ENCODE peak calls at places on chromosome 9, in eight cellular contexts. E is heart right ventricle; J is aorta; W is HCT116; X is body of pancreas; U is effector memory CD4-positive, alpha-beta T cell; P is transverse colon; G is CD8-positive, alpha-beta memory T cell. Q is an unnamed sample. For H3K4me1 and H3K27me3, the result is how much of the 10 kb centered on the place peaks cover.

GRCh38 chr9:125748511-125749099 is 1.4 kb downstream of the PBX3 start:
- DNase-seq in E (peak), J (no peak), W (no peak), X (no peak), U (no peak), P (no peak), G (no peak), Q (peak)

GRCh38 chr9:98500337-98500919 is 208.3 kb downstream of the GABBR2 start:
- DNase-seq in E (no peak), J (no peak), W (no peak), X (no peak), U (no peak), P (no peak), G (no peak), Q (no peak)

GRCh38 chr9:124940521-124940893 is 376 bp downstream of the GOLGA1 start:
- DNase-seq in E (no peak), J (no peak), W (no peak), X (no peak), U (no peak), P (no peak), G (no peak), Q (peak)

GRCh38 chr9:120841930-120842684 is 615 bp downstream of the PSMD5 start:
- DNase-seq in E (no peak), J (no peak), W (no peak), X (no peak), U (no peak), P (peak), G (no peak), Q (no peak)

GRCh38 chr9:97390791-97391406 is 21.0 kb upstream of the TDRD7 start:
- DNase-seq in E (no peak), J (no peak), W (no peak), X (no peak), U (no peak), P (no peak), G (no peak), Q (no peak)

GRCh38 chr9:123599781-123600180 is 243.8 kb downstream of the CRB2 start:
- DNase-seq in E (no peak), J (no peak), W (no peak), X (no peak), U (no peak), P (no peak), G (no peak), Q (no peak)

GRCh38 chr9:4666042-4666699 is at the start of gene SPATA6L:
- DNase-seq in E (peak), J (peak), W (no peak), X (peak), U (no peak), P (peak), G (peak), Q (peak)

GRCh38 chr9:89410709-89411111 is 87.2 kb downstream of the SEMA4D start:
- DNase-seq in E (no peak), J (no peak), W (no peak), X (no peak), U (no peak), P (no peak), G (no peak), Q (no peak)

GRCh38 chr9:131095666-131096489 is 453 bp upstream of the AIF1L start:
- DNase-seq in E (peak), J (no peak), W (peak), X (no peak), U (no peak), P (no peak), G (no peak), Q (peak)

GRCh38 chr9:109311731-109312130 is 9.1 kb downstream of the EPB41L4B start:
- DNase-seq in E (no peak), J (no peak), W (no peak), X (no peak), U (no peak), P (no peak), G (no peak), Q (peak)

GRCh38 chr9:9395539-9395938 is 1217.3 kb downstream of the PTPRD start:
- DNase-seq in E (no peak), J (no peak), W (no peak), X (no peak), U (no peak), P (no peak), G (no peak), Q (no peak)

GRCh38 chr9:128828719-128829452 is 708 bp downstream of the SPOUT1 start:
- DNase-seq in E (no peak), J (no peak), W (no peak), X (no peak), U (no peak), P (no peak), G (no peak), Q (no peak)

GRCh38 chr9:131627846-131628820 is 82.8 kb downstream of the PRRT1B start:
- DNase-seq in E (no peak), J (no peak), W (no peak), X (peak), U (peak), P (peak), G (peak), Q (peak)

GRCh38 chr9:114696814-114697544 is 15.0 kb upstream of the TEX48 start:
- DNase-seq in E (no peak), J (no peak), W (no peak), X (no peak), U (no peak), P (no peak), G (no peak), Q (no peak)

GRCh38 chr9:69975681-69976080 is 68.0 kb upstream of the MAMDC2 start:
- DNase-seq in E (no peak), J (no peak), W (no peak), X (no peak), U (no peak), P (no peak), G (no peak), Q (no peak)

GRCh38 chr9:706606-707451 is 134.7 kb upstream of the DMRT1 start:
- DNase-seq in E (peak), J (peak), W (no peak), X (peak), U (no peak), P (peak), G (peak), Q (peak)

DNA sequence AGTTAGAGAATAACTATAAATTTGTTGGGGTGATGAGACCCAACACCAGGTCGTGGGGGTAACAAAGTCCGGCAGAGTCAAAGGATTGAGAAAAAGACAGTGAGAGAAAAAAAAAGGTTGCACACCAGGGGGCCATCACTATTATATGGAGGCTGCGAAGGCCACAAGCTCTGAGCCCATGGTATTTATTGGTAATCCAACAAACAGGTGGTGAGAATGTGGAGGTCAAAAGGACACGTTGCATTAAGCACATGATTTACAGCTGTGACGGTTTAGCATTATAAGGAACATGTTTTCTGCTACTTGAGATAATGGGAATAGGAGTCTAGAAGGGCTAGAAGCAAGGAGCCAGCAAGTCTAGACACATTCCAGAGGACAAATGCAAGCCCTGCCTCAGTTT is 2202.2 kb upstream of the C9orf72 start:
- DNase-seq in E (no peak), J (no peak), W (no peak), X (no peak), U (no peak), P (no peak), G (no peak), Q (no peak)
- H3K4me1 ChIP-seq in E (under half), J (under half), W (under half), X (under half), U (under half), P (under half), G (under half), Q (under half)

GRCh38 chr9:101477214-101477613 is 41.6 kb upstream of the ALDOB start:
- DNase-seq in E (no peak), J (no peak), W (no peak), X (no peak), U (no peak), P (no peak), G (no peak), Q (no peak)
- H3K27me3 ChIP-seq in E (under half), J (under half), W (under half), X (under half), U (under half), P (under half), G (under half), Q (under half)

GRCh38 chr9:127548352-127548878 is 63.7 kb upstream of the STXBP1 start:
- DNase-seq in E (no peak), J (no peak), W (no peak), X (no peak), U (no peak), P (no peak), G (no peak), Q (no peak)

GRCh38 chr9:127550751-127551150 is 61.3 kb upstream of the STXBP1 start:
- DNase-seq in E (no peak), J (no peak), W (no peak), X (peak), U (no peak), P (peak), G (no peak), Q (no peak)

GRCh38 chr9:127549218-127549617 is 62.9 kb upstream of the STXBP1 start:
- DNase-seq in E (no peak), J (no peak), W (no peak), X (no peak), U (no peak), P (no peak), G (no peak), Q (no peak)

GRCh38 chr9:127549771-127550170 is 62.3 kb upstream of the STXBP1 start:
- DNase-seq in E (no peak), J (peak), W (no peak), X (no peak), U (no peak), P (no peak), G (no peak), Q (no peak)

DNA sequence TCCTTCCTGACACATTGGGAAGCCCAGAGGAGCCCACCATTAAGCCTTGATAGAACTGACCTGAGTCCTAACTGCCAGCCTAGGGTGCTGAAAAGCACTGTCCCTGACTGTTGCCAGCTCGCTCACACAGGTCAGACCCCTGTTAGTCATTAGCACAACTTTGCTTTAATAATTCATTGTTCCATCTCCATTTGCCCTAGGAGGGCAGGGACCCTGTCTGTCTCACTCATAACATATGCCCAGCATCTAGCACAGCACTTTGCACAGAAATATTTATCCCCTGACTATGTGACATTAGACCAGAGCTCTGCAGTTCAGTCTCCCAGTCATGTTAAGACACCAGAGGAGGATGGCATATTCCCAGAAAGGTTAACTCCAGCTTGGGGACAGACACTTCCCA is 61.8 kb upstream of the STXBP1 start:
- DNase-seq in E (no peak), J (no peak), W (no peak), X (no peak), U (no peak), P (no peak), G (no peak), Q (no peak)
- H3K4me1 ChIP-seq in E (half or more), J (under half), W (under half), X (half or more), U (under half), P (half or more), G (under half), Q (under half)

GRCh38 chr9:17907780-17908513 is 329.1 kb downstream of the SH3GL2 start:
- DNase-seq in E (no peak), J (no peak), W (no peak), X (no peak), U (no peak), P (peak), G (no peak), Q (no peak)

GRCh38 chr9:17905356-17906203 is 326.7 kb downstream of the SH3GL2 start:
- DNase-seq in E (no peak), J (peak), W (no peak), X (no peak), U (no peak), P (no peak), G (no peak), Q (no peak)

GRCh38 chr9:17906841-17907779 is 328.2 kb downstream of the SH3GL2 start:
- DNase-seq in E (peak), J (peak), W (no peak), X (no peak), U (no peak), P (peak), G (no peak), Q (no peak)

GRCh38 chr9:17900604-17901003 is 321.7 kb downstream of the SH3GL2 start:
- DNase-seq in E (no peak), J (no peak), W (no peak), X (no peak), U (no peak), P (no peak), G (no peak), Q (no peak)

GRCh38 chr9:17906204-17906840 is 327.5 kb downstream of the SH3GL2 start:
- DNase-seq in E (peak), J (peak), W (no peak), X (no peak), U (no peak), P (peak), G (no peak), Q (no peak)
- H3K27me3 ChIP-seq in E (under half), J (under half), W (under half), X (under half), U (under half), P (under half), G (under half), Q (under half)

GRCh38 chr9:71966601-71967000 is 55.2 kb downstream of the C9orf85 start:
- DNase-seq in E (no peak), J (no peak), W (no peak), X (no peak), U (no peak), P (no peak), G (no peak), Q (no peak)
- H3K4me1 ChIP-seq in E (under half), J (under half), W (under half), X (under half), U (under half), P (under half), G (under half), Q (under half)

GRCh38 chr9:134887219-134887618 is 6.6 kb downstream of the FCN2 start:
- DNase-seq in E (no peak), J (no peak), W (no peak), X (no peak), U (no peak), P (no peak), G (no peak), Q (no peak)

GRCh38 chr9:134889386-134890214 is 9.0 kb downstream of the FCN2 start:
- DNase-seq in E (no peak), J (peak), W (no peak), X (peak), U (no peak), P (no peak), G (no peak), Q (no peak)

GRCh38 chr9:134887686-134888602 is 7.3 kb downstream of the FCN2 start:
- DNase-seq in E (no peak), J (peak), W (no peak), X (no peak), U (no peak), P (no peak), G (no peak), Q (no peak)

GRCh38 chr9:134886413-134886913 is 5.9 kb downstream of the FCN2 start:
- DNase-seq in E (no peak), J (no peak), W (no peak), X (no peak), U (no peak), P (no peak), G (no peak), Q (no peak)

DNA sequence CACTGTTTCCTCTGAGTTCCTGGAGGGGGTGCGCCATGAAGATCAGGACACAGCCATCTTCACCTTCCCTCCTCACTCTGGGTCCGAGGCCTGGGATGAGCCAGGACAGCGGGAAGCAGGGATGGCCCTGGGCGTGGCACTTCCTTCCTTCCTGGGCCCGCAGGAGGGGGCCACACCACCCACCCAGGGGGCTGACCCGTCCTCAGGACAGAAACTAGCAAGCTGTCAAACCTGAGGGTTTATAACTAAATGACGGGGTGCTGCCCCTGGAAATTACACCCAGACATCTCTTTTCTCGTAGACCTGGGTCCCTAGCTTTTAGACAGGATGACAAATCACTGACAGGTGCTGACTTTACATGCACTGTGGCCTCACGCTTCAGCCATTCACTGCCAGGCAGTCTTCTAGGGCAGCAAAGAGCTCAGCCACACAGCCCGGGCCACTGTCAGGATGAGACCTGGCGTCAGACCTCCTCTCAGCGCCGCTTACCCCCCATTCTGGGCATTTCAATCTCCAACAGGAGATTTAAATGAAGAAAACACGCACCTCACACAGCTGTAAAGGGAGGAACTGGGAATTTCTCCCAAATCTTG is 8.1 kb downstream of the FCN2 start:
- DNase-seq in E (no peak), J (peak), W (no peak), X (no peak), U (no peak), P (no peak), G (no peak), Q (no peak)
- H3K27me3 ChIP-seq in E (under half), J (under half), W (under half), X (under half), U (under half), P (under half), G (under half), Q (under half)

DNA sequence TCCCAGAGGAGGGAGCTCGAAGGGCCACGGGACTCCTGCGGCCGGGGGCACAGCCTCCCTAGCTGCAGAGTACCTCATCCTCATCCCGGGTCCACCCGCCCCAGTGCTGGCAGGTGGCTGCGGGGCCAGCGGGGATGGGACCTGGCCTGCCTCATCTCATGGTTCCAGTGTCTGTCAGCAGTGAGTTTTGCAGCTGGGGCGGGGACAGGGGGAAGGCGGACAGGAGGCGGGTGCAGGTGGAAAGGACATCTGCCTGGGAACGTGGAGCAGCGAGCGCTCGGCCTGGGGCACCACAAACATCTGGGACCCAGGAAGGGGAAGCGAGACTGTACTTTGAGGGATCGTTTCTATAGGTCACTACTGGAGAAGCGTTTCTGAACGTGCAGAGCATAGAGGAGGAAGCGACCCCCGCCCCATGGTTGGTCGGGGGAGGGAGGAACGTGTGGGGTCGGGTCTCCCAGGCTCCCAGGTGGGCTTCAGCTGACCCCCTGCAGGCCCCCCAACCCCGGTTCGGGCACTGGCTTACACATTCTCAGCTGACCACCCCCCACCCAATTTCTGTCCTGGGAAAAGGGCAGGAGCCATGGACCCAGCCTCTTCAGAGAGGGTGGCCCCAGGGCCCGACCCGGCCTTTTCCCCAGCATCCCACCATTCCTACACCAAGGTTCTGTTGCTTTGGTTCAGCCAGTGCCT is 56.5 kb upstream of the NOTCH1 start:
- DNase-seq in E (no peak), J (no peak), W (no peak), X (no peak), U (no peak), P (no peak), G (no peak), Q (no peak)
- H3K4me1 ChIP-seq in E (under half), J (under half), W (under half), X (under half), U (under half), P (half or more), G (under half), Q (under half)

GRCh38 chr9:87585456-87585855 is 87.8 kb downstream of the DAPK1 start:
- DNase-seq in E (no peak), J (no peak), W (no peak), X (no peak), U (no peak), P (no peak), G (no peak), Q (no peak)

GRCh38 chr9:87588339-87588738 is 90.7 kb downstream of the DAPK1 start:
- DNase-seq in E (no peak), J (no peak), W (no peak), X (no peak), U (no peak), P (no peak), G (no peak), Q (no peak)

GRCh38 chr9:87587356-87587745 is 89.7 kb downstream of the DAPK1 start:
- DNase-seq in E (no peak), J (no peak), W (no peak), X (no peak), U (no peak), P (no peak), G (no peak), Q (no peak)

GRCh38 chr9:87587864-87588263 is 90.2 kb downstream of the DAPK1 start:
- DNase-seq in E (no peak), J (no peak), W (no peak), X (no peak), U (no peak), P (no peak), G (no peak), Q (no peak)

DNA sequence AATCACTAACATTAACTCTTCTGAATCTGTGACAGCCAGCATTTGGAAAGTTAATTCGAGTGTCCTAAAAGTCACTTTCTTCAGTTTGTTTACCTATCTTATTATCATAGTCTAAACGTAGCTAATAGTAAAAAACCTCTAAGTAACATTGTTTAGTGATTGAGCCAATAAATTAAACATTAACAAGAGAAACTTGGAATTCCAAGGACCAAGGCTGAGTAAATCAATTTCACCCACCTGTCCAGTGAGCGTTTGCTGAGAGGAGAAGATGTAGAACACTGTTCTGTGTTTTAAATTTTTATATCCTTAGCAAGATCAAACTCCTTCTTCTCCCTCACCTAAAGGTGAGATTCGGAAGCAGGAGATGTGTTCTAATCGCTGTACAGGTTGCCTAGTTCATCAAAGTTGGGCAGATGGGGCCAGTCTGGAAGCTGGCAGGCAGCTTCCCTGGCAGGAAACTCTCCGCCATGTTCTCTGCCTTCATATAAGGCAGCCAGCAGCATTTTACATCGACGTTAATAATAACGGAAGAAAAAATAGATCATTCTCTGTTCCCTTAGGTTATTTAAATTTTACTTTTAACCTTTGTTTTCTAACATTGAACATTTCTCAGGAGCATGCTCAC is 89.2 kb downstream of the DAPK1 start:
- DNase-seq in E (no peak), J (no peak), W (no peak), X (no peak), U (no peak), P (no peak), G (no peak), Q (no peak)
- H3K27me3 ChIP-seq in E (under half), J (under half), W (under half), X (under half), U (under half), P (under half), G (under half), Q (under half)

GRCh38 chr9:127555830-127556820 is 56.0 kb upstream of the STXBP1 start:
- DNase-seq in E (peak), J (peak), W (peak), X (peak), U (peak), P (peak), G (peak), Q (no peak)

GRCh38 chr9:127554966-127555829 is 56.9 kb upstream of the STXBP1 start:
- DNase-seq in E (no peak), J (no peak), W (no peak), X (no peak), U (no peak), P (no peak), G (no peak), Q (no peak)

GRCh38 chr9:127557998-127558546 is 54.0 kb upstream of the STXBP1 start:
- DNase-seq in E (no peak), J (no peak), W (no peak), X (no peak), U (no peak), P (no peak), G (no peak), Q (no peak)

GRCh38 chr9:127557466-127557869 is 54.6 kb upstream of the STXBP1 start:
- DNase-seq in E (peak), J (no peak), W (no peak), X (no peak), U (no peak), P (no peak), G (no peak), Q (peak)

GRCh38 chr9:127556871-127557270 is 55.2 kb upstream of the STXBP1 start:
- DNase-seq in E (no peak), J (no peak), W (no peak), X (no peak), U (no peak), P (no peak), G (no peak), Q (no peak)
- H3K4me1 ChIP-seq in E (half or more), J (under half), W (half or more), X (half or more), U (under half), P (half or more), G (under half), Q (under half)

Q was measured in BE2C.